ENCODE peak calls at places on chromosomes 13 and 19, in eight cellular contexts. R is NCI-H2171; P is pons; C is stimulated activated CD8-positive, alpha-beta memory T cell treated with anti-CD3 and anti-CD28 coated beads, Interleukin-7, amount 100 ng/mL, for 1 hour; Y is stimulated activated CD4-positive, alpha-beta T cell treated with anti-CD3 and anti-CD28 coated beads, Interleukin-1b, Interleukin-23, amount 100 ng/mL, for 24 hours; E is fibroblast of villous mesenchyme; I is stimulated activated naive B cell treated with anti-CD40 and anti-IgM and Interleukin-4, amounts not matched to agents 10 μg/mL and 1 μg/mL and 100 μg/mL, for 72 hours; A is astrocyte. M is an unnamed sample.

GRCh38 chr19:29812080-29812880 is 489 bp downstream of the CCNE1 start:
- DNase-seq in R (no peak), P (no peak), C (no peak), Y (no peak), E (no peak), I (peak), A (no peak), M (no peak)

GRCh38 chr19:35940078-35940775 is 4.1 kb downstream of the LRFN3 start:
- DNase-seq in R (no peak), P (no peak), C (no peak), Y (no peak), E (no peak), I (no peak), A (no peak), M (no peak)

GRCh38 chr13:94362411-94362909 is 117.0 kb downstream of the DCT start:
- DNase-seq in R (peak), P (peak), C (peak), Y (peak), E (peak), I (peak), A (peak), M (peak)

GRCh38 chr19:39845621-39846175 is 481 bp downstream of the FBL start:
- DNase-seq in R (peak), P (no peak), C (no peak), Y (no peak), E (no peak), I (no peak), A (no peak), M (no peak)

GRCh38 chr13:113171250-113172125 is 13.0 kb downstream of the PROZ start:
- DNase-seq in R (no peak), P (no peak), C (no peak), Y (no peak), E (no peak), I (no peak), A (no peak), M (no peak)

GRCh38 chr19:19489804-19490204 is 25.5 kb downstream of the TSSK6 start:
- DNase-seq in R (no peak), P (no peak), C (no peak), Y (no peak), E (no peak), I (no peak), A (no peak), M (no peak)

GRCh38 chr19:51602189-51602854 is 27.9 kb downstream of the SIGLEC5 start:
- DNase-seq in R (no peak), P (no peak), C (no peak), Y (no peak), E (no peak), I (no peak), A (no peak), M (no peak)

GRCh38 chr13:94427313-94427712 is 52.2 kb downstream of the DCT start:
- DNase-seq in R (no peak), P (no peak), C (no peak), Y (no peak), E (no peak), I (no peak), A (no peak), M (no peak)

GRCh38 chr19:35105047-35105410 is 10.6 kb upstream of the FXYD3 start:
- DNase-seq in R (no peak), P (no peak), C (no peak), Y (no peak), E (no peak), I (no peak), A (no peak), M (no peak)

GRCh38 chr13:20810808-20811207 is 37.0 kb upstream of the EEF1AKMT1 start:
- DNase-seq in R (no peak), P (no peak), C (no peak), Y (no peak), E (no peak), I (no peak), A (no peak), M (no peak)

GRCh38 chr13:45809810-45810394 is 41.7 kb downstream of the SIAH3 start:
- DNase-seq in R (no peak), P (no peak), C (no peak), Y (no peak), E (no peak), I (no peak), A (no peak), M (no peak)

GRCh38 chr13:30107536-30108136 is 199.7 kb downstream of the KATNAL1 start:
- DNase-seq in R (no peak), P (no peak), C (no peak), Y (no peak), E (no peak), I (no peak), A (no peak), M (no peak)

GRCh38 chr19:3279306-3279705 is 54.8 kb downstream of the CELF5 start:
- DNase-seq in R (no peak), P (no peak), C (no peak), Y (no peak), E (no peak), I (no peak), A (no peak), M (no peak)

GRCh38 chr19:29878973-29879654 is 62.9 kb upstream of the URI1 start:
- DNase-seq in R (no peak), P (peak), C (no peak), Y (no peak), E (no peak), I (no peak), A (peak), M (no peak)

GRCh38 chr13:93875527-93875926 is 604.0 kb downstream of the DCT start:
- DNase-seq in R (no peak), P (no peak), C (no peak), Y (no peak), E (no peak), I (no peak), A (peak), M (no peak)

GRCh38 chr19:39277598-39277997 is 9.4 kb downstream of the IFNL2 start:
- DNase-seq in R (no peak), P (no peak), C (no peak), Y (no peak), E (peak), I (no peak), A (no peak), M (no peak)

GRCh38 chr19:35373492-35373891 is 2.6 kb downstream of the GPR42 start:
- DNase-seq in R (no peak), P (no peak), C (no peak), Y (no peak), E (no peak), I (no peak), A (no peak), M (no peak)

GRCh38 chr19:6720369-6721112 is at the start of gene C3:
- DNase-seq in R (no peak), P (peak), C (no peak), Y (no peak), E (peak), I (no peak), A (no peak), M (no peak)

GRCh38 chr13:70568571-70568970 is 460.3 kb upstream of the KLHL1 start:
- DNase-seq in R (peak), P (peak), C (no peak), Y (no peak), E (peak), I (no peak), A (peak), M (no peak)

GRCh38 chr19:45340232-45340898 is at the start of gene KLC3:
- DNase-seq in R (peak), P (no peak), C (no peak), Y (peak), E (no peak), I (no peak), A (no peak), M (no peak)

M was measured in activated CD8-positive, alpha-beta memory T cell treated with anti-CD3 and anti-CD28 coated beads for 4 hours.